ENCODE peak calls at places on chromosomes 16 and 17, in seven cellular contexts. O is activated T-cell treated with anti-CD3 and anti-CD28 coated beads, Interleukin-2, amount 50 U/mL, for 24 hours; N is OCI-LY7; Q is NCI-H1105 treated with DMSO at 0.1 percent for 48 hours; M is MV-4-11; D is stimulated activated CD4-positive, alpha-beta T cell treated with anti-CD3 and anti-CD28 coated beads, Interleukin-15, amount 100 ng/mL, for 24 hours; R is mucosa of gallbladder. Z is an unnamed sample.

GRCh38 chr16:22711847-22712246 is 102.1 kb upstream of the HS3ST2 start:
- DNase-seq in O (no peak), N (no peak), Q (no peak), M (no peak), D (no peak), R (no peak), Z (no peak)

GRCh38 chr16:65667013-65667578 is 545.2 kb upstream of the CDH11 start:
- DNase-seq in O (no peak), N (peak; percentile 48), Q (no peak), M (no peak), D (no peak), R (no peak), Z (no peak)

GRCh38 chr16:57371494-57372371 is 557 bp upstream of the CX3CL1 start:
- DNase-seq in O (no peak), N (no peak), Q (no peak), M (no peak), D (no peak), R (no peak), Z (no peak)

GRCh38 chr16:50263060-50263909 is 3.1 kb upstream of the ADCY7 start:
- DNase-seq in O (no peak), N (no peak), Q (no peak), M (no peak), D (no peak), R (no peak), Z (no peak)

GRCh38 chr17:68534714-68535113 is 22.5 kb downstream of the PRKAR1A start:
- DNase-seq in O (no peak), N (no peak), Q (no peak), M (no peak), D (no peak), R (no peak), Z (no peak)

GRCh38 chr16:3065742-3066439 is 451 bp downstream of the IL32 start:
- DNase-seq in O (no peak), N (no peak), Q (no peak), M (no peak), D (peak; percentile 46), R (no peak), Z (no peak)

GRCh38 chr17:66542967-66543525 is 240.6 kb downstream of the PRKCA start:
- DNase-seq in O (no peak), N (no peak), Q (no peak), M (no peak), D (no peak), R (no peak), Z (no peak)

GRCh38 chr17:46044286-46044928 is 45.4 kb downstream of the STH start:
- DNase-seq in O (no peak), N (peak; percentile 78), Q (peak; percentile 77), M (peak; percentile 69), D (peak; percentile 58), R (peak; percentile 87), Z (peak; percentile 48)

GRCh38 chr17:78979780-78980623 is at the start of gene LGALS3BP:
- DNase-seq in O (peak; percentile 62), N (no peak), Q (peak; percentile 86), M (peak; percentile 2), D (peak; percentile 32), R (peak; percentile 69), Z (peak; percentile 96)

GRCh38 chr17:74964988-74965622 is 7.5 kb downstream of the HID1 start:
- DNase-seq in O (no peak), N (no peak), Q (no peak), M (no peak), D (no peak), R (no peak), Z (no peak)